ENCODE peak calls at places on chromosomes 12 and 14, in five cellular contexts. U, Y, D, X and G are unnamed samples.
A peak's percentile ranks its signal among the peaks of the same experiment; 100 is the strongest.

GRCh38 chr12:121992059-121992879 is 29.4 kb upstream of the BCL7A start:
- DNase-seq in X (peak; percentile 84), Y (peak; percentile 97), D (no peak), U (no peak), G (peak; percentile 95)

GRCh38 chr12:79155703-79156102 is 291.1 kb downstream of the SYT1 start:
- DNase-seq in U (no peak), D (no peak), X (no peak), Y (peak; percentile 45), G (no peak)

GRCh38 chr12:2489266-2489665 is 305.5 kb upstream of the FKBP4 start:
- DNase-seq in Y (no peak), D (no peak), X (no peak), U (no peak), G (no peak)

GRCh38 chr12:76216585-76217472 is 131.4 kb downstream of the BBS10 start:
- DNase-seq in D (no peak), Y (no peak), X (no peak), U (no peak), G (peak; percentile 31)

GRCh38 chr14:106268013-106268727 is 741.8 kb downstream of the TMEM121 start:
- DNase-seq in U (peak; percentile 65), Y (no peak), D (peak; percentile 11), X (peak; percentile 20), G (no peak)

GRCh38 chr14:23618415-23618988 is 17.7 kb upstream of the DHRS2 start:
- DNase-seq in Y (no peak), D (no peak), U (no peak), X (no peak), G (no peak)

GRCh38 chr12:132474237-132474741 is 15.7 kb upstream of the FBRSL1 start:
- DNase-seq in D (no peak), U (peak; percentile 28), Y (no peak), X (no peak), G (no peak)

GRCh38 chr14:70616646-70617045 is 16.2 kb upstream of the MED6 start:
- DNase-seq in D (no peak), X (no peak), U (no peak), Y (no peak), G (no peak)